ENCODE peak calls at places on chromosomes 11 and 22, in nine cellular contexts. One of them, this sample, is unnamed.
A peak's percentile ranks its signal among the peaks of the same experiment; 100 is the strongest.

GRCh38 chr22:49657275-49657973 is 170.2 kb downstream of the BRD1 start:
- DNase-seq in tibial nerve: peak; percentile 32
- DNase-seq in fibroblast of the aortic adventitia: no peak
- DNase-seq in heart right ventricle: peak; percentile 90
- DNase-seq in cardiac fibroblast: no peak
- DNase-seq in AG09309: no peak
- DNase-seq in coronary artery: no peak
- DNase-seq in gastrocnemius medialis: peak; percentile 42
- DNase-seq in brain microvascular endothelial cell: no peak
- DNase-seq in this sample: no peak

GRCh38 chr11:46277623-46278386 is at the start of gene CREB3L1:
- DNase-seq in tibial nerve: no peak
- DNase-seq in fibroblast of the aortic adventitia: no peak
- DNase-seq in heart right ventricle: peak; percentile 30
- DNase-seq in cardiac fibroblast: no peak
- DNase-seq in AG09309: no peak
- DNase-seq in coronary artery: no peak
- DNase-seq in gastrocnemius medialis: no peak
- DNase-seq in brain microvascular endothelial cell: no peak
- DNase-seq in this sample: no peak

GRCh38 chr11:22491826-22492225 is 133.8 kb downstream of the FANCF start:
- DNase-seq in tibial nerve: no peak
- DNase-seq in fibroblast of the aortic adventitia: no peak
- DNase-seq in heart right ventricle: no peak
- DNase-seq in cardiac fibroblast: no peak
- DNase-seq in AG09309: peak; percentile 32
- DNase-seq in coronary artery: no peak
- DNase-seq in gastrocnemius medialis: no peak
- DNase-seq in brain microvascular endothelial cell: no peak
- DNase-seq in this sample: peak; percentile 87

GRCh38 chr11:119780264-119780953 is 51.4 kb upstream of the NECTIN1 start:
- DNase-seq in tibial nerve: no peak
- DNase-seq in fibroblast of the aortic adventitia: no peak
- DNase-seq in heart right ventricle: peak; percentile 67
- DNase-seq in cardiac fibroblast: no peak
- DNase-seq in AG09309: no peak
- DNase-seq in coronary artery: no peak
- DNase-seq in gastrocnemius medialis: no peak
- DNase-seq in brain microvascular endothelial cell: no peak
- DNase-seq in this sample: no peak

GRCh38 chr11:32858731-32859130 is 29.0 kb downstream of the PRRG4 start:
- DNase-seq in tibial nerve: no peak
- DNase-seq in fibroblast of the aortic adventitia: no peak
- DNase-seq in heart right ventricle: no peak
- DNase-seq in cardiac fibroblast: no peak
- DNase-seq in AG09309: no peak
- DNase-seq in coronary artery: no peak
- DNase-seq in gastrocnemius medialis: no peak
- DNase-seq in brain microvascular endothelial cell: no peak
- DNase-seq in this sample: no peak

GRCh38 chr22:38942702-38943101 is 14.7 kb upstream of the APOBEC3A start:
- DNase-seq in tibial nerve: no peak
- DNase-seq in fibroblast of the aortic adventitia: no peak
- DNase-seq in heart right ventricle: no peak
- DNase-seq in cardiac fibroblast: no peak
- DNase-seq in AG09309: no peak
- DNase-seq in coronary artery: no peak
- DNase-seq in gastrocnemius medialis: no peak
- DNase-seq in brain microvascular endothelial cell: no peak
- DNase-seq in this sample: no peak

GRCh38 chr22:37832022-37832857 is 9.1 kb downstream of the GALR3 start:
- DNase-seq in tibial nerve: no peak
- DNase-seq in fibroblast of the aortic adventitia: no peak
- DNase-seq in heart right ventricle: no peak
- DNase-seq in cardiac fibroblast: no peak
- DNase-seq in AG09309: no peak
- DNase-seq in coronary artery: no peak
- DNase-seq in gastrocnemius medialis: no peak
- DNase-seq in brain microvascular endothelial cell: no peak
- DNase-seq in this sample: no peak

GRCh38 chr11:61862714-61863547 is 28.4 kb downstream of the FADS3 start:
- DNase-seq in tibial nerve: no peak
- DNase-seq in fibroblast of the aortic adventitia: no peak
- DNase-seq in heart right ventricle: no peak
- DNase-seq in cardiac fibroblast: no peak
- DNase-seq in AG09309: no peak
- DNase-seq in coronary artery: no peak
- DNase-seq in gastrocnemius medialis: no peak
- DNase-seq in brain microvascular endothelial cell: no peak
- DNase-seq in this sample: no peak

GRCh38 chr11:118958577-118958976 is 2.5 kb downstream of the UPK2 start:
- DNase-seq in tibial nerve: no peak
- DNase-seq in fibroblast of the aortic adventitia: no peak
- DNase-seq in heart right ventricle: no peak
- DNase-seq in cardiac fibroblast: no peak
- DNase-seq in AG09309: no peak
- DNase-seq in coronary artery: no peak
- DNase-seq in gastrocnemius medialis: no peak
- DNase-seq in brain microvascular endothelial cell: no peak
- DNase-seq in this sample: no peak

GRCh38 chr22:19874307-19875060 is 19.8 kb upstream of the GNB1L start:
- DNase-seq in tibial nerve: peak; percentile 7
- DNase-seq in fibroblast of the aortic adventitia: peak; percentile 11
- DNase-seq in heart right ventricle: no peak
- DNase-seq in cardiac fibroblast: no peak
- DNase-seq in AG09309: no peak
- DNase-seq in coronary artery: peak; percentile 73
- DNase-seq in gastrocnemius medialis: peak; percentile 8
- DNase-seq in brain microvascular endothelial cell: no peak
- DNase-seq in this sample: no peak

GRCh38 chr11:77191429-77191822 is 63.4 kb downstream of the MYO7A start:
- DNase-seq in tibial nerve: no peak
- DNase-seq in fibroblast of the aortic adventitia: no peak
- DNase-seq in heart right ventricle: no peak
- DNase-seq in cardiac fibroblast: no peak
- DNase-seq in AG09309: no peak
- DNase-seq in coronary artery: no peak
- DNase-seq in gastrocnemius medialis: no peak
- DNase-seq in brain microvascular endothelial cell: no peak
- DNase-seq in this sample: no peak

GRCh38 chr11:77191823-77192495 is 63.9 kb downstream of the MYO7A start:
- DNase-seq in tibial nerve: no peak
- DNase-seq in fibroblast of the aortic adventitia: peak; percentile 9
- DNase-seq in heart right ventricle: no peak
- DNase-seq in cardiac fibroblast: peak; percentile 54
- DNase-seq in AG09309: no peak
- DNase-seq in coronary artery: no peak
- DNase-seq in gastrocnemius medialis: no peak
- DNase-seq in brain microvascular endothelial cell: peak; percentile 23
- DNase-seq in this sample: no peak

GRCh38 chr11:77189588-77190210 is 61.7 kb downstream of the MYO7A start:
- DNase-seq in tibial nerve: no peak
- DNase-seq in fibroblast of the aortic adventitia: no peak
- DNase-seq in heart right ventricle: no peak
- DNase-seq in cardiac fibroblast: no peak
- DNase-seq in AG09309: no peak
- DNase-seq in coronary artery: no peak
- DNase-seq in gastrocnemius medialis: no peak
- DNase-seq in brain microvascular endothelial cell: no peak
- DNase-seq in this sample: no peak

GRCh38 chr11:77188912-77189491 is 61.0 kb downstream of the MYO7A start:
- DNase-seq in tibial nerve: no peak
- DNase-seq in fibroblast of the aortic adventitia: no peak
- DNase-seq in heart right ventricle: no peak
- DNase-seq in cardiac fibroblast: no peak
- DNase-seq in AG09309: no peak
- DNase-seq in coronary artery: no peak
- DNase-seq in gastrocnemius medialis: no peak
- DNase-seq in brain microvascular endothelial cell: no peak
- DNase-seq in this sample: no peak

GRCh38 chr11:77190331-77191075 is 62.5 kb downstream of the MYO7A start:
- DNase-seq in tibial nerve: no peak
- DNase-seq in fibroblast of the aortic adventitia: no peak
- DNase-seq in heart right ventricle: no peak
- DNase-seq in cardiac fibroblast: no peak
- DNase-seq in AG09309: no peak
- DNase-seq in coronary artery: no peak
- DNase-seq in gastrocnemius medialis: no peak
- DNase-seq in brain microvascular endothelial cell: no peak
- DNase-seq in this sample: no peak
- TF ChIP-seq CTCF in tibial nerve: no peak
- TF ChIP-seq CTCF in fibroblast of the aortic adventitia: no peak
- TF ChIP-seq CTCF in heart right ventricle: no peak
- TF ChIP-seq CTCF in cardiac fibroblast: no peak
- TF ChIP-seq CTCF in AG09309: no peak
- TF ChIP-seq CTCF in coronary artery: no peak
- TF ChIP-seq CTCF in gastrocnemius medialis: no peak
- TF ChIP-seq CTCF in brain microvascular endothelial cell: no peak
- TF ChIP-seq CTCF in this sample: no peak

DNA sequence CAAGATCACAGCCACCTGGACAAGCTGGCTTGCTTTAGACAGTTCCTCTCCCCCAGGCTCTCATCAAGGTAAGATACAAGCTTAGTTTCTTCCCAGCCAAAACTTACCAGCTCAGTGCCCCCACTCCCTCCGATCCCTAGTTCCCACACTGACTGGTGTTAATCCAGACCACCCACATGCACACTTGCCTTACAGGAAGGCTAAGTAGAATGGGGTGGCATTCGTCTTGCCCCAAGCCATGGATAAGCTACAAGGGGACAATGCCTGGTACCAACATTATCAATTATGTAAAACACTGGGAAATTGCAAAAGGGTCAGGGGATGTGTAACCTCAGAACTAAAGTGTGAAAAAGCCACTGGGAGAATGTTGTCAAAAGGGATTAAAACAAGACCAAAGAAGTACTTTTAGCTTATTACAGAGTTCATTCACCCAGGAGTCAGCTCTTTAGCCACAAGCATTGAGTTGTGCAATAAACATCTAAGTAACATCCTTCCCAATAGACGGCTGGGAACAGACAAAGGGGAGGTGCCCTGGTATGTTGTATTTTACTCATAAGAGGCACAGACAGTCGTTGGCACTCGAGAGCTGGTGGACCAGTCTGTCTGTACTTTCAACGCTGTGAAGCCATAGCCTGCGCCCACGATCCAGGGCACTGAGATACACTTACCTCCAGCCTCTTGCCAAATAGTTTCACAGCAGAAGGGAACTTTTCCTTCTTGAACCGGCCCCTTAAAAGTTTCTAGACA is 1.1 kb downstream of the DHCR7 start:
- DNase-seq in tibial nerve: no peak
- DNase-seq in fibroblast of the aortic adventitia: peak; percentile 66
- DNase-seq in heart right ventricle: no peak
- DNase-seq in cardiac fibroblast: peak; percentile 82
- DNase-seq in AG09309: peak; percentile 56
- DNase-seq in coronary artery: no peak
- DNase-seq in gastrocnemius medialis: no peak
- DNase-seq in brain microvascular endothelial cell: peak; percentile 61
- DNase-seq in this sample: peak; percentile 12
- H3K4me3 ChIP-seq in tibial nerve: peak overlapping the region; percentile 73
- H3K4me3 ChIP-seq in fibroblast of the aortic adventitia: peak overlapping the region; percentile 78
- H3K4me3 ChIP-seq in heart right ventricle: peak overlapping the region; percentile 47
- H3K4me3 ChIP-seq in cardiac fibroblast: peak overlapping the region; percentile 84
- H3K4me3 ChIP-seq in AG09309: peak overlapping the region; percentile 81
- H3K4me3 ChIP-seq in coronary artery: peak overlapping the region; percentile 82
- H3K4me3 ChIP-seq in gastrocnemius medialis: no peak overlapping the region
- H3K4me3 ChIP-seq in brain microvascular endothelial cell: peak overlapping the region; percentile 96
- H3K4me3 ChIP-seq in this sample: peak overlapping the region; percentile 83

DNA sequence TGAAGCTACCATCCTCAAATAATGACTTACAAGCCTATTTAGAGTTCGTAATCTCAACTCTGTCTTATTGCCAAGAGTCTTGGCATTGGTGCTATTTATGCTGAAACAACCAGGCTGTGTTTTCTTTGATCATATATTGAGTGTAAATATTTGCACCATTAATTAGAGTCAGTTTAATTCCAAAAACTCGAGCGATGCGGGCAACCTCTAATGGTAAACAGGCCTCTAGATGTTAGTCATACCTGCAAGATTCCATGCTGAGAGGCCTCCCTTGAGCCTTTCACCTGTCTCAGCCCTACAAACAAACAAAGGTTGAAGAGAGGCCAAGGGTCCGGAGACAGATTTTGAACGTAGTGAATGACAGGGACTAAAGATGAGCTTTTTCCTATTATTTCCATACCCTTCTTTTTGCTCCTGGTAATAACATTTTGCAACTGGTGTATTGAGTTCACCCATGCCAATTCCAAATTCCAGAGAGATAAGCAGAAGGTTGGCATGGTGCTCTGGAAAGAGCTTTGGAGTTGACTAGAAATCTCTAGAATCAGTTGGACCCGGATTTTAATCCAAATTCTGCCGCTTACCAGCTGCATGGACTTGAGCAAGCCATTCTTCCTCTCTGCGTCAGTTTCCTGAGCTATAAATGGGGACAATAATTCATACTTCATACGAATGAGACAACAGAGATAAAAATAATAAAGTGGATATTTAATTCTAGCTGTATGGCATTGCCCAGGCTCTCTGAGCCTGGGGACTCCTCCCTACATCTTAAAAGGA is 99.1 kb upstream of the ANO1 start:
- DNase-seq in tibial nerve: no peak
- DNase-seq in fibroblast of the aortic adventitia: peak; percentile 23
- DNase-seq in heart right ventricle: no peak
- DNase-seq in cardiac fibroblast: no peak
- DNase-seq in AG09309: no peak
- DNase-seq in coronary artery: no peak
- DNase-seq in gastrocnemius medialis: no peak
- DNase-seq in brain microvascular endothelial cell: no peak
- DNase-seq in this sample: no peak
- TF ChIP-seq CTCF in tibial nerve: no peak
- TF ChIP-seq CTCF in fibroblast of the aortic adventitia: no peak
- TF ChIP-seq CTCF in heart right ventricle: no peak
- TF ChIP-seq CTCF in cardiac fibroblast: no peak
- TF ChIP-seq CTCF in AG09309: no peak
- TF ChIP-seq CTCF in coronary artery: no peak
- TF ChIP-seq CTCF in gastrocnemius medialis: no peak
- TF ChIP-seq CTCF in brain microvascular endothelial cell: no peak
- TF ChIP-seq CTCF in this sample: no peak

DNA sequence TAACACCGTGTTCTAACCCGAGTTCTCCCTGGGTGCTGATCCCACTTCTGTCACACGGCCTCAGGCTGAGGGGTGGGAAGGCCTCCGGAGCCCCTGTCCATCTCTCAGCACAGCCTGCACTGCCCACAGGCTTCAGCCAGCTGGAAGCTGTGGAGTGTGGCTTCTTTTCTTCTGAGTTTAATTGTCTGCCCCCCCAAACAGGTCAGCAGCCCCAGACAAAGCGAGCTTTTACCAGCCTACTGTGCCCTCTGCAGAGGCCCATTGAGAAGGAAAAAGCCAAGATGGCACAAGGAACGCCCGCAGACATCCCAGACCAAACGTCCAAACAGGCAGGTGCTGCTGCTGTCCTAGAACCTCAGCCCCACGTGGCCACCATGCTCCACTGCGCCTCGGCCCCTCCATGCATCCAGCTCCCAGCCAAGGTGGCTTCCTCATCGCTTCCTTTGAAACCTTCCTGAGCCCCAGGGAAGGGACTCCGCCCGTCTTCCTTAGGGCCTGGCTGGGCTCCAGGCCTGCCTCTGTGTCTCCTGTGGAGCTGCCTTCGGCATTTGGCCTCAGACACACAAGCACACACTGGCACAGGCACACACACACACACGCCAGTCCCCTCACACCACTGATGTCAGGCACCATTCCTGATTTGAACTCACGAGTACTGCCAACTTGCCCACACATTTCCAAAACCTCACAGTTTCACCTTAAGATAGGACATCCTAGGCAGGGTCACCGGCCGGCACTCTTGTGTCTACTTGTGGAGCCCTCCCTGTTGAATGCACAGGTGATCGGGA is 1.7 kb downstream of the MOB2 start:
- DNase-seq in tibial nerve: no peak
- DNase-seq in fibroblast of the aortic adventitia: no peak
- DNase-seq in heart right ventricle: no peak
- DNase-seq in cardiac fibroblast: no peak
- DNase-seq in AG09309: no peak
- DNase-seq in coronary artery: no peak
- DNase-seq in gastrocnemius medialis: no peak
- DNase-seq in brain microvascular endothelial cell: no peak
- DNase-seq in this sample: no peak
- H3K4me3 ChIP-seq in tibial nerve: peak overlapping the region; percentile 41
- H3K4me3 ChIP-seq in fibroblast of the aortic adventitia: no peak overlapping the region
- H3K4me3 ChIP-seq in heart right ventricle: peak overlapping the region; percentile 8
- H3K4me3 ChIP-seq in cardiac fibroblast: no peak overlapping the region
- H3K4me3 ChIP-seq in AG09309: no peak overlapping the region
- H3K4me3 ChIP-seq in coronary artery: peak overlapping the region; percentile 77
- H3K4me3 ChIP-seq in gastrocnemius medialis: no peak overlapping the region
- H3K4me3 ChIP-seq in brain microvascular endothelial cell: no peak overlapping the region
- H3K4me3 ChIP-seq in this sample: no peak overlapping the region